ENCODE peak calls at places on chromosomes 3 and 15, in five cellular contexts. Q, R, H, O and C are unnamed samples.

GRCh38 chr3:9153763-9154601 is 95.5 kb downstream of the SRGAP3 start:
- DNase-seq in Q (no peak), R (no peak), H (no peak), O (no peak), C (no peak)

GRCh38 chr3:136787226-136787793 is 31.6 kb upstream of the SLC35G2 start:
- DNase-seq in Q (peak), R (no peak), H (peak), O (no peak), C (no peak)

GRCh38 chr3:177361042-177361938 is 164.0 kb upstream of the TBL1XR1 start:
- DNase-seq in Q (peak), R (no peak), H (no peak), O (no peak), C (no peak)

GRCh38 chr3:99747915-99748314 is 69.7 kb upstream of the CMSS1 start:
- DNase-seq in Q (no peak), R (no peak), H (peak), O (no peak), C (no peak)

GRCh38 chr15:92808611-92809063 is 91.5 kb upstream of the CHD2 start:
- DNase-seq in Q (no peak), R (no peak), H (peak), O (peak), C (no peak)

GRCh38 chr3:119380697-119381096 is 82.7 kb downstream of the TMEM39A start:
- DNase-seq in Q (no peak), R (no peak), H (no peak), O (no peak), C (no peak)

GRCh38 chr15:100785181-100786138 is 94.2 kb upstream of the ALDH1A3 start:
- DNase-seq in Q (no peak), R (no peak), H (no peak), O (peak), C (no peak)

GRCh38 chr3:60333710-60334109 is 917.5 kb downstream of the FHIT start:
- DNase-seq in Q (peak), R (no peak), H (no peak), O (no peak), C (no peak)

GRCh38 chr15:95911570-95912279 is 418.8 kb upstream of the NR2F2 start:
- DNase-seq in Q (no peak), R (no peak), H (no peak), O (no peak), C (no peak)

GRCh38 chr15:55907797-55908196 is 85.6 kb downstream of the NEDD4 start:
- DNase-seq in Q (no peak), R (peak), H (peak), O (no peak), C (no peak)

GRCh38 chr3:119681279-119681678 is 4.1 kb upstream of the COX17 start:
- DNase-seq in Q (peak), R (peak), H (no peak), O (no peak), C (no peak)

GRCh38 chr3:133361435-133361834 is 38.4 kb upstream of the BFSP2 start:
- DNase-seq in Q (no peak), R (no peak), H (no peak), O (no peak), C (no peak)

GRCh38 chr3:154301556-154301955 is 22.7 kb downstream of the DHX36 start:
- DNase-seq in Q (no peak), R (no peak), H (no peak), O (no peak), C (no peak)

GRCh38 chr3:123298903-123299302 is 97.2 kb downstream of the SEC22A start:
- DNase-seq in Q (no peak), R (no peak), H (no peak), O (no peak), C (no peak)

GRCh38 chr3:58492385-58492970 is 582 bp downstream of the KCTD6 start:
- DNase-seq in Q (peak), R (no peak), H (no peak), O (no peak), C (no peak)

GRCh38 chr15:90214553-90215205 is 13.5 kb downstream of the SEMA4B start:
- DNase-seq in Q (no peak), R (no peak), H (no peak), O (no peak), C (no peak)

GRCh38 chr15:74421302-74422245 is 12.2 kb downstream of the SEMA7A start:
- DNase-seq in Q (no peak), R (no peak), H (no peak), O (no peak), C (peak)

GRCh38 chr15:33197636-33198035 is 3.1 kb upstream of the FMN1 start:
- DNase-seq in Q (no peak), R (no peak), H (no peak), O (no peak), C (no peak)

GRCh38 chr3:158683216-158683975 is 10.9 kb upstream of the LXN start:
- DNase-seq in Q (no peak), R (no peak), H (peak), O (no peak), C (no peak)

GRCh38 chr3:87350367-87351199 is 74.2 kb upstream of the POU1F1 start:
- DNase-seq in Q (peak), R (peak), H (peak), O (no peak), C (no peak)

GRCh38 chr3:99693636-99694035 is 55.2 kb downstream of the COL8A1 start:
- DNase-seq in Q (no peak), R (no peak), H (no peak), O (no peak), C (no peak)

GRCh38 chr3:126268866-126269265 is 88.3 kb downstream of the KLF15 start:
- DNase-seq in Q (no peak), R (no peak), H (no peak), O (peak), C (no peak)

GRCh38 chr3:126267169-126267975 is 87.0 kb upstream of the ALDH1L1 start:
- DNase-seq in Q (no peak), R (no peak), H (peak), O (peak), C (peak)

GRCh38 chr3:126269360-126269759 is 87.8 kb downstream of the KLF15 start:
- DNase-seq in Q (no peak), R (no peak), H (no peak), O (peak), C (no peak)

GRCh38 chr3:126267976-126268615 is 87.7 kb upstream of the ALDH1L1 start:
- DNase-seq in Q (no peak), R (no peak), H (no peak), O (peak), C (no peak)

DNA sequence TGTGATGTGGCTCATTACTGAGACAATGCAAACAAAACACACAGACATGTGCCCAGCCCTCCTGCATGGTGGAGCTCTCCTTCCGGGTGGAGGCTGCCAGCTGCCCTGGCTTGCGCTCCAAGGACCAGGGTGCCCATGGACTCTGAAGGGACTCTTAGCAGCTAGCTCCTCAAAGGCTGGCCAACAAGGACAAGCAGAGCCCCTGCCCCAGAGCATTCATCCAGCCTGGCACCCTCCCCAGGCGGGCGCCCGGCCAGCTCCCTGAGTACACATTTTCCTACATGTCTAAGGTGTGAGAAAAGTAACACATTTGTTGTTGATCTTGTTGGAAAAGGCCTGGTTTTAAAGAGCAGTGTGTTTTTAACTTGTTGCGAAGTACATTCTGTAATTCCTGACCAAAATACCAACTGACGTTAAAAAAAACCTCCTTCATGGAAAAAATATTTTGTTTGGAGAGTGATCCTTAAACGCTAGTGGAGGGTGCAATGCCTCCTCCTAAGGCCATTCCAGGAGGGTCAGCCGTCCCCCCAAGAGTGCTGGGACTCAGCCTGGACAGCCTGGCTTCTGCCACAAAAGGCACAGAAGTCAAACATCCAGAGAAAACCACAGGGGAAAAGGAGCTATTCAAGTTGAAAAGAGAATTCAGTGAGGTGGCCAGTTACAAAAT is 86.9 kb downstream of the KLF15 start:
- DNase-seq in Q (no peak), R (no peak), H (no peak), O (peak), C (peak)
- H3K27ac ChIP-seq in Q (no peak), R (no peak), H (no peak), O (peak), C (no peak)

GRCh38 chr3:192642651-192643050 is 84.7 kb downstream of the FGF12 start:
- DNase-seq in Q (no peak), R (no peak), H (no peak), O (no peak), C (no peak)

GRCh38 chr3:192639987-192640386 is 87.4 kb downstream of the FGF12 start:
- DNase-seq in Q (no peak), R (no peak), H (no peak), O (no peak), C (no peak)

GRCh38 chr3:192636517-192637444 is 90.6 kb downstream of the FGF12 start:
- DNase-seq in Q (no peak), R (no peak), H (no peak), O (no peak), C (no peak)

GRCh38 chr3:192641911-192642310 is 85.4 kb downstream of the FGF12 start:
- DNase-seq in Q (no peak), R (no peak), H (no peak), O (no peak), C (no peak)

DNA sequence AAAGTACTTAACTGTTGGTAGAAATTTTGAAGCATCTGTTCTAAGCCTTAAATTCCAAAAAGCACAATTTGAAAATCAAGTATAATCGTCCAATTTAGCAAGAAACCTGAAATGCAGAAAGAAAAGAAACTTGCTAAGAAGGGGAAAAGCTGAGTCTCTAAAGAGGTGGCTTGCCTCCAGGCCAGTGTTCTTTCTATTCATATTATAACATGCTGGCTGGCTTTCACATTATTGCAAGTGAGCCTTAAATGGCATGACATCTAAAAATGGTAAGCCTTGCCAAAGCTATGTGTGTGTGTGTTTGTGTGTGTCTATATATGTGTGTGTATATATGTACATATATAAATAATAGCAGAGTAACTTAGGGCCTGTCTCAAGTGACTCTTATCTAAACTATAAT is 89.5 kb downstream of the FGF12 start:
- DNase-seq in Q (no peak), R (no peak), H (no peak), O (no peak), C (no peak)
- H3K27ac ChIP-seq in Q (no peak), R (no peak), H (no peak), O (no peak), C (no peak)

GRCh38 chr15:79154491-79155182 is 64.1 kb upstream of the RASGRF1 start:
- DNase-seq in Q (no peak), R (no peak), H (no peak), O (no peak), C (no peak)
- H3K27ac ChIP-seq in Q (no peak), R (no peak), H (no peak), O (no peak), C (no peak)

GRCh38 chr3:171054231-171054630 is 27.7 kb upstream of the SLC2A2 start:
- DNase-seq in Q (no peak), R (no peak), H (no peak), O (no peak), C (no peak)

GRCh38 chr3:171056528-171056927 is 30.0 kb upstream of the SLC2A2 start:
- DNase-seq in Q (no peak), R (no peak), H (peak), O (no peak), C (no peak)

GRCh38 chr3:171055336-171056178 is 29.0 kb upstream of the SLC2A2 start:
- DNase-seq in Q (no peak), R (no peak), H (peak), O (no peak), C (no peak)

GRCh38 chr3:171057075-171057474 is 30.6 kb upstream of the SLC2A2 start:
- DNase-seq in Q (no peak), R (no peak), H (no peak), O (no peak), C (no peak)

GRCh38 chr3:171054921-171055320 is 28.4 kb upstream of the SLC2A2 start:
- DNase-seq in Q (no peak), R (no peak), H (no peak), O (no peak), C (no peak)
- H3K27ac ChIP-seq in Q (no peak), R (no peak), H (peak), O (no peak), C (no peak)

GRCh38 chr3:11563159-11563558 is 80.6 kb downstream of the VGLL4 start:
- DNase-seq in Q (no peak), R (no peak), H (no peak), O (no peak), C (no peak)
- H3K27ac ChIP-seq in Q (no peak), R (peak), H (no peak), O (no peak), C (no peak)

DNA sequence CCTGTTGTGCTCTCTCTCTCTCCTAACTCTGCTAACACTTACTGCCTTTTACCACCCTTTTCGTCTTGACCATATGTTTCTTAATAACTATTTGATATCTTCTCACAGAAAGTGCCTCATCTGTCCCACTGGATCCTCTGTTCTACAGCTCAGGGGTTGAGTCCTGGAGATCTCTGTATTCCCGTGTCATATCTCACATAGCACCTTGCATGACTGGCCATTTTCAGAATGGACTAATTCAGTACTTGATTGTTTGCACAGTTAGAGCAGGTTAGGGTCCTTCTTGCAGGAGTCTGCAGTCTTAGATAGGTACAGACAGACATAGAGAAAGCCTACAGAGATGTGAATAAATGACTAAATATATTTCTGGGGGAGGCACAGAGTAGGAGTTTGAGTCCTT is 20.9 kb downstream of the HACD3 start:
- DNase-seq in Q (no peak), R (no peak), H (no peak), O (no peak), C (no peak)
- H3K27ac ChIP-seq in Q (no peak), R (no peak), H (no peak), O (no peak), C (no peak)

DNA sequence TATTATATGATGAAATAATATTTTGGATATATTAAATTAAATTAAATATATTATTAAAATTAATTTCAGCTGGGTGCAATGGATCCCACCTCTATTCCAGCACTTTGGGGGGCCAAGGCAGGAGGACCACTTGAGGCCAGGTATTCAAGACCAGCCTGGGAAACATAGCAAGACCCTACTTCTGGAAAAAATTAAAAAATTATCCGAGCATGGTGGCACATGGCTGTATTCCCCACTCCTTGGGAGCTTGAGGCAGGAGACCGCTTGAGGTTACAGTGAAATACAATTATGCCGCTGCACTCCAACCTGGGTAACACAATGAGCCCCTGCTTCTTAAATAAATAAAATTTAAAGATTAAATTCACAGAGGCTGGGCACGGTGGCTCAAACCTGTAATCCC is 61.4 kb downstream of the SH3BP5 start:
- DNase-seq in Q (no peak), R (no peak), H (no peak), O (no peak), C (no peak)
- H3K27ac ChIP-seq in Q (no peak), R (no peak), H (no peak), O (no peak), C (no peak)

GRCh38 chr3:171616798-171617197 is 156.6 kb upstream of the TNIK start:
- DNase-seq in Q (no peak), R (no peak), H (no peak), O (no peak), C (no peak)
- H3K27ac ChIP-seq in Q (no peak), R (no peak), H (no peak), O (no peak), C (no peak)

GRCh38 chr3:197030379-197031314 is 1.0 kb upstream of the MELTF start:
- DNase-seq in Q (no peak), R (no peak), H (no peak), O (no peak), C (no peak)
- H3K27ac ChIP-seq in Q (no peak), R (peak), H (peak), O (no peak), C (no peak)